ENCODE peak calls at places on chromosome 16, in four cellular contexts. N is K562, V is H1, M is GM12878. T is an unnamed sample.

GRCh38 chr16:59964232-59964924 is 1230.3 kb upstream of the GOT2 start:
- DNase-seq in N (no peak), V (no peak), M (no peak), T (no peak)

GRCh38 chr16:69566437-69567030 is 768 bp downstream of the NFAT5 start:
- DNase-seq in N (peak; percentile 77), V (peak; percentile 70), M (no peak), T (no peak)

GRCh38 chr16:57115504-57116182 is 23.3 kb downstream of the CPNE2 start:
- DNase-seq in N (no peak), V (no peak), M (no peak), T (no peak)

GRCh38 chr16:61274211-61274610 is 762.0 kb downstream of the CDH8 start:
- DNase-seq in N (no peak), V (no peak), M (no peak), T (no peak)

GRCh38 chr16:29815032-29815721 is 775 bp upstream of the PAGR1 start:
- DNase-seq in N (no peak), V (peak; percentile 61), M (no peak), T (no peak)

GRCh38 chr16:59635674-59636073 is 901.6 kb upstream of the GOT2 start:
- DNase-seq in N (no peak), V (no peak), M (no peak), T (no peak)

GRCh38 chr16:33877-34707 is 19.3 kb downstream of the POLR3K start:
- DNase-seq in N (no peak), V (no peak), M (no peak), T (no peak)

GRCh38 chr16:16863672-16864071 is 484.7 kb downstream of the NPIPA7 start:
- DNase-seq in N (no peak), V (no peak), M (no peak), T (no peak)

GRCh38 chr16:12228607-12229499 is 252.3 kb downstream of the SNX29 start:
- DNase-seq in N (peak; percentile 56), V (peak; percentile 80), M (no peak), T (peak; percentile 28)

GRCh38 chr16:81586421-81586820 is 141.8 kb downstream of the CMIP start:
- DNase-seq in N (no peak), V (no peak), M (no peak), T (peak; percentile 74)

GRCh38 chr16:17858061-17858460 is 387.3 kb upstream of the XYLT1 start:
- DNase-seq in N (no peak), V (no peak), M (no peak), T (no peak)

GRCh38 chr16:88853336-88853941 is 3.3 kb downstream of the GALNS start:
- DNase-seq in N (no peak), V (no peak), M (no peak), T (no peak)

GRCh38 chr16:56245197-56245596 is 53.9 kb downstream of the GNAO1 start:
- DNase-seq in N (no peak), V (no peak), M (no peak), T (no peak)

GRCh38 chr16:70749681-70750601 is 51.0 kb downstream of the VAC14 start:
- DNase-seq in N (peak; percentile 43), V (no peak), M (no peak), T (no peak)

GRCh38 chr16:57534881-57535658 is 1.3 kb downstream of the CCDC102A start:
- DNase-seq in N (no peak), V (peak; percentile 51), M (no peak), T (no peak)

GRCh38 chr16:75043175-75043937 is 44.5 kb downstream of the ZNRF1 start:
- DNase-seq in N (peak; percentile 65), V (no peak), M (peak; percentile 59), T (no peak)

GRCh38 chr16:30088832-30089624 is 2.7 kb downstream of the TBX6 start:
- DNase-seq in N (no peak), V (no peak), M (no peak), T (no peak)

GRCh38 chr16:50613281-50613991 is 65.2 kb downstream of the NKD1 start:
- DNase-seq in N (no peak), V (no peak), M (no peak), T (no peak)

GRCh38 chr16:87700406-87701065 is 65.2 kb downstream of the KLHDC4 start:
- DNase-seq in N (no peak), V (no peak), M (no peak), T (no peak)
- TF ChIP-seq MAX in N (no peak), V (no peak), M (no peak), T (no peak)

DNA sequence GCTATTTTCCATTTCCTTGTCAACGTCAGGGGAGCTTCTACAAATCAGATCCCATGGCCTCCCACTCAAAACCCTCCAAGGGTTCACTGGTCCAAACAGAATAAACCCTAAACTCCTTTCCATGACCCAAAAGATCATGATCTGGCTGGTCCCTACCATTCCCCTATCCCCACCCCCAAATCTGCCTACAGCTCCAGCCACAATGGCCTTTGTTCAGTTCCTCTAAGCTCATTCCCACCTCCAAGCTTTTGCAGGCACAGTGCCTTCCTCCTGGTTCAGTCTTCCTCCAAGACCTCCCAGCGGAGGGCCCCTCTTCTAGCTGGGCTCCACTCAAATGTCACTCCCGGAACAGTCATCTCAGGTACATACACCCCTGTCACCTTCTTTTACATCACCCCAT is 2.0 kb downstream of the GPRC5B start:
- DNase-seq in N (no peak), V (peak; percentile 58), M (no peak), T (no peak)
- H3K4me2 ChIP-seq in N (no peak overlapping the region), V (peak overlapping the region; percentile 97), M (no peak overlapping the region), T (no peak overlapping the region)

DNA sequence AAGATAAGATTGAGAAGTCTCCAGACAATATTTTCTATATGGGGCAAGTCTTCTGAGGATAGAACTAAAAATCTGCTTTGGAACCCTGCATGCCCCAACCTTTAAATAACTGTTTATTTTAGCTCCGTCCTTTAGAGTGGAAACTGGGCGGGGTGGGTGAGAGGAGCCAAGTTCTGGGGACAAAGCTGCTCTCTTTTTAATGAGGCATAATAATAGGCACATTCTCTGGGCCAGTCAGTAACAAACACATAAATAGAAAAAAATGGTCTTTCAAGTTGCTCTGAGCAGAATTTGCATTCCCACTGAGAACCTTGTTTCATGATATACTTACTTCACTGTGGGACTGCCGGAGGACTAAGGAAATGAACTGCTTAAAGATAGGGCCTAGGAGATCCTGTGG is 51.6 kb downstream of the KNOP1 start:
- DNase-seq in N (no peak), V (no peak), M (no peak), T (no peak)
- TF ChIP-seq EGR1 in N (no peak), V (no peak), M (no peak), T (no peak)

GRCh38 chr16:22641030-22641671 is 130.5 kb downstream of the NPIPB5 start:
- DNase-seq in N (no peak), V (peak; percentile 69), M (no peak), T (peak; percentile 3)

GRCh38 chr16:22635801-22636200 is 125.1 kb downstream of the NPIPB5 start:
- DNase-seq in N (no peak), V (no peak), M (no peak), T (no peak)

GRCh38 chr16:22634913-22635312 is 124.2 kb downstream of the NPIPB5 start:
- DNase-seq in N (no peak), V (peak; percentile 67), M (no peak), T (no peak)

GRCh38 chr16:22635345-22635744 is 124.7 kb downstream of the NPIPB5 start:
- DNase-seq in N (no peak), V (no peak), M (no peak), T (no peak)

GRCh38 chr16:22638393-22639206 is 127.9 kb downstream of the NPIPB5 start:
- DNase-seq in N (no peak), V (no peak), M (no peak), T (no peak)
- TF ChIP-seq MAX in N (no peak), V (no peak), M (no peak), T (no peak)

DNA sequence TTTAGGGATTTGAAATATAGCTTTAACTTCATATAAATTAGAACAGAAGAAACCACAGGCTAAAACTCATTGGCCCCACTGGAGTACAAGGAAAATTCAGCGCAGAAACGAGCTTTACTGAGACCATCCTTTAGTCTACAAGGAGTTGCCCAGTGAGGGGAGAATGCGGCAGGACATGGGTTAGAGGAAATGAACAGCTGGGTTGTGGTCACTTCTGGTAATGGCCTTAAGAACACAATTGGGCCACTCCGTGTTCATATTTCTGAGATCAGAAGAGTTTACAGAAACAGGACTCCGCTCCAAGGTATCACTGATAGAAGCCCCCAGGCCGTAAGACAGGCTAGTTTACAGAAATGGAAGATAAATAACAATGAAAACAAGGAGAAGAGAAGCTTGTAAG is 188.3 kb downstream of the ZFHX3 start:
- DNase-seq in N (no peak), V (no peak), M (no peak), T (no peak)
- H3K4me2 ChIP-seq in N (no peak overlapping the region), V (no peak overlapping the region), M (no peak overlapping the region), T (no peak overlapping the region)

T was measured in HCT116.